ENCODE peak calls at places on chromosomes 16 and 17, in seven cellular contexts. T is Karpas-422, X is AG09309, Y is ELR, J is HT1080, S is NCI-H1436 treated with DMSO at 0.1 percent for 48 hours, G is left ventricle myocardium superior. N is an unnamed sample.

GRCh38 chr17:50626037-50626574 is 8.6 kb upstream of the ABCC3 start:
- DNase-seq in J (peak; percentile 78), Y (peak; percentile 83), T (peak; percentile 93), X (peak; percentile 2), S (peak; percentile 64), G (peak; percentile 85), N (peak; percentile 50)

GRCh38 chr17:10295728-10296343 is 77.0 kb downstream of the MYH13 start:
- DNase-seq in S (no peak), J (peak; percentile 47), X (no peak), T (peak; percentile 89), Y (peak; percentile 45), G (peak; percentile 50), N (no peak)

GRCh38 chr16:9099131-9099625 is 7.7 kb downstream of the HAPSTR1 start:
- DNase-seq in X (no peak), S (no peak), T (no peak), J (peak; percentile 68), G (no peak), Y (peak; percentile 72), N (no peak)

GRCh38 chr17:50056961-50057330 is 1.0 kb downstream of the ITGA3 start:
- DNase-seq in Y (peak; percentile 76), S (no peak), X (no peak), G (no peak), J (no peak), T (no peak), N (no peak)

GRCh38 chr16:31538199-31538598 is 10.5 kb downstream of the AHSP start:
- DNase-seq in G (no peak), S (no peak), Y (no peak), J (no peak), X (no peak), T (no peak), N (no peak)

GRCh38 chr16:4208529-4208835 is 33.4 kb downstream of the SRL start:
- DNase-seq in S (no peak), G (no peak), X (no peak), Y (no peak), J (no peak), T (no peak), N (no peak)

GRCh38 chr16:81711609-81712329 is 67.3 kb upstream of the PLCG2 start:
- DNase-seq in J (peak; percentile 94), Y (peak; percentile 95), T (no peak), G (no peak), X (peak; percentile 85), S (no peak), N (no peak)

GRCh38 chr17:80673152-80673920 is 128.7 kb downstream of the RPTOR start:
- DNase-seq in Y (no peak), X (no peak), S (no peak), T (peak; percentile 73), J (peak; percentile 36), G (no peak), N (no peak)

GRCh38 chr17:4691686-4692085 is 12.3 kb downstream of the PELP1 start:
- DNase-seq in S (no peak), G (no peak), X (no peak), T (no peak), J (no peak), Y (no peak), N (no peak)

GRCh38 chr17:838486-838885 is 56.3 kb downstream of the MRM3 start:
- DNase-seq in G (no peak), J (no peak), X (no peak), Y (no peak), T (no peak), S (no peak), N (no peak)

GRCh38 chr17:70405492-70406220 is 236.3 kb downstream of the KCNJ2 start:
- DNase-seq in S (no peak), X (peak; percentile 64), G (no peak), Y (peak; percentile 98), T (no peak), J (peak; percentile 95), N (no peak)

N was measured in NCI-H2107.